ENCODE peak calls at places on chromosomes 6 and 20, in four cellular contexts. One of them, this sample, is unnamed.

GRCh38 chr6:12383448-12383847 is 93.3 kb downstream of the EDN1 start:
- DNase-seq in stimulated activated CD4-positive, alpha-beta T cell treated with anti-CD3 and anti-CD28 coated beads, Interleukin-1b, Interleukin-23, amount 100 ng/mL, for 24 hours: no peak
- DNase-seq in CD4-positive, alpha-beta T cell: no peak
- DNase-seq in activated CD4-positive, alpha-beta T cell treated with anti-CD3 and anti-CD28 coated beads for 1 hour: no peak
- DNase-seq in this sample: no peak

GRCh38 chr6:74780831-74781230 is 425.0 kb downstream of the COL12A1 start:
- DNase-seq in stimulated activated CD4-positive, alpha-beta T cell treated with anti-CD3 and anti-CD28 coated beads, Interleukin-1b, Interleukin-23, amount 100 ng/mL, for 24 hours: no peak
- DNase-seq in CD4-positive, alpha-beta T cell: no peak
- DNase-seq in activated CD4-positive, alpha-beta T cell treated with anti-CD3 and anti-CD28 coated beads for 1 hour: no peak
- DNase-seq in this sample: no peak

GRCh38 chr6:14791525-14791924 is 454.3 kb upstream of the JARID2 start:
- DNase-seq in CD4-positive, alpha-beta T cell: no peak
- DNase-seq in activated CD4-positive, alpha-beta T cell treated with anti-CD3 and anti-CD28 coated beads for 1 hour: no peak
- DNase-seq in stimulated activated CD4-positive, alpha-beta T cell treated with anti-CD3 and anti-CD28 coated beads, Interleukin-1b, Interleukin-23, amount 100 ng/mL, for 24 hours: no peak
- DNase-seq in this sample: no peak

GRCh38 chr6:82362868-82363267 is 749 bp upstream of the TPBG start:
- DNase-seq in CD4-positive, alpha-beta T cell: no peak
- DNase-seq in stimulated activated CD4-positive, alpha-beta T cell treated with anti-CD3 and anti-CD28 coated beads, Interleukin-1b, Interleukin-23, amount 100 ng/mL, for 24 hours: no peak
- DNase-seq in activated CD4-positive, alpha-beta T cell treated with anti-CD3 and anti-CD28 coated beads for 1 hour: no peak
- DNase-seq in this sample: no peak

GRCh38 chr20:21398109-21398480 is 769 bp upstream of the NKX2-4 start:
- DNase-seq in stimulated activated CD4-positive, alpha-beta T cell treated with anti-CD3 and anti-CD28 coated beads, Interleukin-1b, Interleukin-23, amount 100 ng/mL, for 24 hours: no peak
- DNase-seq in CD4-positive, alpha-beta T cell: no peak
- DNase-seq in activated CD4-positive, alpha-beta T cell treated with anti-CD3 and anti-CD28 coated beads for 1 hour: no peak
- DNase-seq in this sample: no peak

GRCh38 chr20:57475388-57476072 is 49.4 kb downstream of the CTCFL start:
- DNase-seq in activated CD4-positive, alpha-beta T cell treated with anti-CD3 and anti-CD28 coated beads for 1 hour: no peak
- DNase-seq in CD4-positive, alpha-beta T cell: no peak
- DNase-seq in stimulated activated CD4-positive, alpha-beta T cell treated with anti-CD3 and anti-CD28 coated beads, Interleukin-1b, Interleukin-23, amount 100 ng/mL, for 24 hours: no peak
- DNase-seq in this sample: no peak

GRCh38 chr6:150767585-150768164 is 97.8 kb upstream of the MTHFD1L start:
- DNase-seq in CD4-positive, alpha-beta T cell: no peak
- DNase-seq in stimulated activated CD4-positive, alpha-beta T cell treated with anti-CD3 and anti-CD28 coated beads, Interleukin-1b, Interleukin-23, amount 100 ng/mL, for 24 hours: no peak
- DNase-seq in activated CD4-positive, alpha-beta T cell treated with anti-CD3 and anti-CD28 coated beads for 1 hour: no peak
- DNase-seq in this sample: no peak

GRCh38 chr6:9388596-9388995 is 953.3 kb upstream of the SLC35B3 start:
- DNase-seq in CD4-positive, alpha-beta T cell: no peak
- DNase-seq in activated CD4-positive, alpha-beta T cell treated with anti-CD3 and anti-CD28 coated beads for 1 hour: no peak
- DNase-seq in stimulated activated CD4-positive, alpha-beta T cell treated with anti-CD3 and anti-CD28 coated beads, Interleukin-1b, Interleukin-23, amount 100 ng/mL, for 24 hours: no peak
- DNase-seq in this sample: no peak

GRCh38 chr6:3500262-3501001 is 43.6 kb upstream of the SLC22A23 start:
- DNase-seq in CD4-positive, alpha-beta T cell: no peak
- DNase-seq in stimulated activated CD4-positive, alpha-beta T cell treated with anti-CD3 and anti-CD28 coated beads, Interleukin-1b, Interleukin-23, amount 100 ng/mL, for 24 hours: no peak
- DNase-seq in activated CD4-positive, alpha-beta T cell treated with anti-CD3 and anti-CD28 coated beads for 1 hour: no peak
- DNase-seq in this sample: no peak

GRCh38 chr20:3728354-3728753 is 4.1 kb upstream of the HSPA12B start:
- DNase-seq in CD4-positive, alpha-beta T cell: no peak
- DNase-seq in stimulated activated CD4-positive, alpha-beta T cell treated with anti-CD3 and anti-CD28 coated beads, Interleukin-1b, Interleukin-23, amount 100 ng/mL, for 24 hours: no peak
- DNase-seq in activated CD4-positive, alpha-beta T cell treated with anti-CD3 and anti-CD28 coated beads for 1 hour: no peak
- DNase-seq in this sample: no peak

GRCh38 chr20:10783660-10784336 is 110.0 kb upstream of the JAG1 start:
- DNase-seq in stimulated activated CD4-positive, alpha-beta T cell treated with anti-CD3 and anti-CD28 coated beads, Interleukin-1b, Interleukin-23, amount 100 ng/mL, for 24 hours: no peak
- DNase-seq in CD4-positive, alpha-beta T cell: no peak
- DNase-seq in activated CD4-positive, alpha-beta T cell treated with anti-CD3 and anti-CD28 coated beads for 1 hour: no peak
- DNase-seq in this sample: no peak

GRCh38 chr6:157033428-157034140 is 256.4 kb downstream of the ARID1B start:
- DNase-seq in CD4-positive, alpha-beta T cell: no peak
- DNase-seq in stimulated activated CD4-positive, alpha-beta T cell treated with anti-CD3 and anti-CD28 coated beads, Interleukin-1b, Interleukin-23, amount 100 ng/mL, for 24 hours: no peak
- DNase-seq in activated CD4-positive, alpha-beta T cell treated with anti-CD3 and anti-CD28 coated beads for 1 hour: no peak
- DNase-seq in this sample: peak

GRCh38 chr20:51184289-51184688 is 161.4 kb upstream of the KCNG1 start:
- DNase-seq in CD4-positive, alpha-beta T cell: no peak
- DNase-seq in activated CD4-positive, alpha-beta T cell treated with anti-CD3 and anti-CD28 coated beads for 1 hour: no peak
- DNase-seq in stimulated activated CD4-positive, alpha-beta T cell treated with anti-CD3 and anti-CD28 coated beads, Interleukin-1b, Interleukin-23, amount 100 ng/mL, for 24 hours: no peak
- DNase-seq in this sample: no peak

GRCh38 chr6:79597155-79597554 is 34.0 kb upstream of the SH3BGRL2 start:
- DNase-seq in stimulated activated CD4-positive, alpha-beta T cell treated with anti-CD3 and anti-CD28 coated beads, Interleukin-1b, Interleukin-23, amount 100 ng/mL, for 24 hours: no peak
- DNase-seq in CD4-positive, alpha-beta T cell: no peak
- DNase-seq in activated CD4-positive, alpha-beta T cell treated with anti-CD3 and anti-CD28 coated beads for 1 hour: no peak
- DNase-seq in this sample: no peak

GRCh38 chr6:95660544-95660943 is 83.2 kb downstream of the MANEA start:
- DNase-seq in CD4-positive, alpha-beta T cell: no peak
- DNase-seq in activated CD4-positive, alpha-beta T cell treated with anti-CD3 and anti-CD28 coated beads for 1 hour: no peak
- DNase-seq in stimulated activated CD4-positive, alpha-beta T cell treated with anti-CD3 and anti-CD28 coated beads, Interleukin-1b, Interleukin-23, amount 100 ng/mL, for 24 hours: no peak
- DNase-seq in this sample: no peak

GRCh38 chr6:155108070-155108815 is 113.1 kb downstream of the TIAM2 start:
- DNase-seq in CD4-positive, alpha-beta T cell: no peak
- DNase-seq in activated CD4-positive, alpha-beta T cell treated with anti-CD3 and anti-CD28 coated beads for 1 hour: no peak
- DNase-seq in stimulated activated CD4-positive, alpha-beta T cell treated with anti-CD3 and anti-CD28 coated beads, Interleukin-1b, Interleukin-23, amount 100 ng/mL, for 24 hours: no peak
- DNase-seq in this sample: no peak

GRCh38 chr6:167976708-167977107 is 20.8 kb upstream of the KIF25 start:
- DNase-seq in stimulated activated CD4-positive, alpha-beta T cell treated with anti-CD3 and anti-CD28 coated beads, Interleukin-1b, Interleukin-23, amount 100 ng/mL, for 24 hours: no peak
- DNase-seq in activated CD4-positive, alpha-beta T cell treated with anti-CD3 and anti-CD28 coated beads for 1 hour: no peak
- DNase-seq in CD4-positive, alpha-beta T cell: no peak
- DNase-seq in this sample: no peak

GRCh38 chr6:88683734-88684133 is 279.7 kb downstream of the RNGTT start:
- DNase-seq in stimulated activated CD4-positive, alpha-beta T cell treated with anti-CD3 and anti-CD28 coated beads, Interleukin-1b, Interleukin-23, amount 100 ng/mL, for 24 hours: no peak
- DNase-seq in CD4-positive, alpha-beta T cell: no peak
- DNase-seq in activated CD4-positive, alpha-beta T cell treated with anti-CD3 and anti-CD28 coated beads for 1 hour: no peak
- DNase-seq in this sample: no peak

GRCh38 chr6:47438481-47439347 is 38.9 kb upstream of the CD2AP start:
- DNase-seq in stimulated activated CD4-positive, alpha-beta T cell treated with anti-CD3 and anti-CD28 coated beads, Interleukin-1b, Interleukin-23, amount 100 ng/mL, for 24 hours: no peak
- DNase-seq in activated CD4-positive, alpha-beta T cell treated with anti-CD3 and anti-CD28 coated beads for 1 hour: no peak
- DNase-seq in CD4-positive, alpha-beta T cell: no peak
- DNase-seq in this sample: no peak

GRCh38 chr6:36129889-36130671 is at the start of gene MAPK13:
- DNase-seq in activated CD4-positive, alpha-beta T cell treated with anti-CD3 and anti-CD28 coated beads for 1 hour: no peak
- DNase-seq in CD4-positive, alpha-beta T cell: peak
- DNase-seq in stimulated activated CD4-positive, alpha-beta T cell treated with anti-CD3 and anti-CD28 coated beads, Interleukin-1b, Interleukin-23, amount 100 ng/mL, for 24 hours: no peak
- DNase-seq in this sample: peak

GRCh38 chr6:7821426-7821825 is 89.2 kb downstream of the TXNDC5 start:
- DNase-seq in stimulated activated CD4-positive, alpha-beta T cell treated with anti-CD3 and anti-CD28 coated beads, Interleukin-1b, Interleukin-23, amount 100 ng/mL, for 24 hours: no peak
- DNase-seq in activated CD4-positive, alpha-beta T cell treated with anti-CD3 and anti-CD28 coated beads for 1 hour: no peak
- DNase-seq in CD4-positive, alpha-beta T cell: no peak
- DNase-seq in this sample: no peak

GRCh38 chr6:107977283-107977682 is 19.3 kb upstream of the SEC63 start:
- DNase-seq in CD4-positive, alpha-beta T cell: no peak
- DNase-seq in stimulated activated CD4-positive, alpha-beta T cell treated with anti-CD3 and anti-CD28 coated beads, Interleukin-1b, Interleukin-23, amount 100 ng/mL, for 24 hours: no peak
- DNase-seq in activated CD4-positive, alpha-beta T cell treated with anti-CD3 and anti-CD28 coated beads for 1 hour: no peak
- DNase-seq in this sample: peak

This sample was measured in small intestine.